ENCODE peak calls at places on chromosome 7, in eight cellular contexts. A is GM12865, P is AG04449, K is GM23248, B is upper lobe of right lung, Q is AG04450, R is astrocyte of the spinal cord, N is mucosa of descending colon. Y is an unnamed sample.

GRCh38 chr7:80298201-80298600 is 163.6 kb downstream of the GNAI1 start:
- DNase-seq in Q (no peak), B (no peak), A (no peak), R (no peak), N (no peak), K (peak; percentile 15), P (no peak), Y (no peak)

GRCh38 chr7:149766215-149766614 is 7.2 kb downstream of the ZNF467 start:
- DNase-seq in A (no peak), B (no peak), P (no peak), N (no peak), K (no peak), Q (no peak), R (no peak), Y (no peak)

GRCh38 chr7:80934286-80934685 is 15.4 kb upstream of the SEMA3C start:
- DNase-seq in A (no peak), P (no peak), N (no peak), K (peak; percentile 60), R (no peak), B (no peak), Q (no peak), Y (no peak)

GRCh38 chr7:120695848-120696247 is 162.1 kb downstream of the TSPAN12 start:
- DNase-seq in P (no peak), Q (no peak), K (no peak), R (no peak), B (no peak), N (no peak), A (no peak), Y (no peak)

GRCh38 chr7:87060288-87060537 is 759 bp upstream of the ELAPOR2 start:
- DNase-seq in Q (no peak), P (no peak), K (no peak), R (no peak), N (no peak), B (no peak), A (no peak), Y (no peak)

GRCh38 chr7:143381427-143382125 is 431 bp downstream of the ZYX start:
- DNase-seq in N (peak; percentile 82), P (no peak), K (peak; percentile 72), A (peak; percentile 39), Q (peak; percentile 55), B (peak; percentile 83), R (peak; percentile 80), Y (peak; percentile 70)

GRCh38 chr7:100825215-100825671 is 2.1 kb downstream of the EPHB4 start:
- DNase-seq in K (peak; percentile 60), N (peak; percentile 51), A (no peak), Q (no peak), R (no peak), P (no peak), B (no peak), Y (no peak)

GRCh38 chr7:116576350-116577319 is 51.8 kb downstream of the CAV1 start:
- DNase-seq in R (peak; percentile 93), K (peak; percentile 96), N (no peak), B (no peak), Q (peak; percentile 89), A (no peak), P (peak; percentile 86), Y (peak; percentile 94)

GRCh38 chr7:75969704-75970498 is 24.5 kb downstream of the TMEM120A start:
- DNase-seq in N (no peak), P (no peak), B (no peak), A (no peak), R (no peak), K (no peak), Q (no peak), Y (no peak)

GRCh38 chr7:36151921-36152755 is 916 bp upstream of the EEPD1 start:
- DNase-seq in P (no peak), K (no peak), R (peak; percentile 5), Q (no peak), N (no peak), B (no peak), A (no peak), Y (no peak)

DNA sequence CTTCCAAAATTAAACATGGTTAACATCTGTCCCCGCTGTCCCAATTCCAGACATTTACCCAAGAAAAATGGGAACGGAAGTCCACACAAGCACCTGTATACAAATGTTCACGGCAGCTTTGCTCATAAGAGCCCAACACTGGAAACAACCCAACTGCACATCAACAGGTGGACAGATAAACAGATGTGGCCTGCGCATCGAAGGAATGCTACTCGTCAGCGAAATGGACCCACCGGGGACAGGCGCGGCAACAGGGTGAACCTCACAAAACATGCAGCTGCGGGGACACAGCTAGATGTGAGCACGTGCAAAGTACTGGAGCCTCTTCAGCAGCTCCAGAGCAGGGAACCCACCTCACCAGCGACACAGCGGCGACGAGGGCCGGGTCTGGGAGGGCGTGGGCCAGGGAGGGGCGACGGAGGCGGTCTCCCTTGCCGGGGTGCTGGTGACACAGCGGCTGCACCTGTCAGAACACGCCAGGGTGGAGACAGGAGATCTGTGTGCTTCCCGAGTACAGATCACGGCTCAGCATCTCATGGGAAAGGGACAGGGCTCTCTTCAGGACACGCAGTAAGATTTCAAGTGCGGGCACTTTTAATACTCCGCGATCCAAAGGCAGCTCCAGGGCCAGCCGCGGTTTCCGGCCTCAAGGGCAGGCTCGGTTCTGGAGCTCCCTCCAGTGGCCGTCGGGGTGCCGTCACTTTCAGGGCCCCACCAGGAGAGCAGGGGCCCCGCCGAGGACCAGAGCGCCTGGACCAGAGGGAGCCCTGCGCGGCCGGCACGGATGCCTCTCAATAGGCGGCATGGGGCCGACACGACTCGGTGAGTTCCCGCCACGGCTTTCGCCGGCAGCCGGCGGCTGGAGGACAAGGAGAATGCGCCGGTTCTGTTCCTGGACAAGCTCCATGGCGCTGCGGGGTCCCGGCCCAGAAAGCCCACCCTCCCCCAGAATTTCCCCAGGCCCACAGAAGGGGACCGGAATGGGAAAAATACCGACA is 21.2 kb downstream of the GPR146 start:
- DNase-seq in K (peak; percentile 88), P (no peak), B (peak; percentile 92), Q (no peak), R (peak; percentile 67), N (peak; percentile 80), A (peak; percentile 83), Y (peak; percentile 65)
- H3K4me3 ChIP-seq in K (peak overlapping the region; percentile 22), P (no peak overlapping the region), B (peak overlapping the region; percentile 16), Q (no peak overlapping the region), R (no peak overlapping the region), N (no peak overlapping the region), A (peak overlapping the region; percentile 59), Y (no peak overlapping the region)

GRCh38 chr7:156009569-156009968 is 197.3 kb upstream of the SHH start:
- DNase-seq in Q (no peak), R (no peak), A (no peak), P (no peak), N (no peak), B (no peak), K (no peak), Y (no peak)
- H3K4me3 ChIP-seq in Q (no peak overlapping the region), R (no peak overlapping the region), A (no peak overlapping the region), P (no peak overlapping the region), N (no peak overlapping the region), B (no peak overlapping the region), K (no peak overlapping the region), Y (no peak overlapping the region)

GRCh38 chr7:48052748-48053147 is 17.4 kb downstream of the C7orf57 start:
- DNase-seq in K (peak; percentile 20), Q (no peak), A (peak; percentile 19), R (peak; percentile 36), N (no peak), B (no peak), P (no peak), Y (no peak)

GRCh38 chr7:48053823-48054222 is 18.5 kb downstream of the C7orf57 start:
- DNase-seq in A (no peak), B (no peak), Q (no peak), N (no peak), R (no peak), P (no peak), K (no peak), Y (no peak)

GRCh38 chr7:48046458-48046857 is 11.1 kb downstream of the C7orf57 start:
- DNase-seq in R (no peak), A (peak; percentile 15), N (no peak), Q (no peak), K (no peak), B (no peak), P (no peak), Y (no peak)

GRCh38 chr7:48048113-48048512 is 12.8 kb downstream of the C7orf57 start:
- DNase-seq in R (no peak), P (no peak), K (no peak), N (no peak), B (no peak), A (no peak), Q (no peak), Y (no peak)

GRCh38 chr7:48049850-48050249 is 14.5 kb downstream of the C7orf57 start:
- DNase-seq in N (no peak), P (no peak), R (no peak), B (peak; percentile 71), A (no peak), K (no peak), Q (no peak), Y (no peak)
- H3K4me3 ChIP-seq in N (no peak overlapping the region), P (no peak overlapping the region), R (no peak overlapping the region), B (no peak overlapping the region), A (no peak overlapping the region), K (no peak overlapping the region), Q (no peak overlapping the region), Y (no peak overlapping the region)

DNA sequence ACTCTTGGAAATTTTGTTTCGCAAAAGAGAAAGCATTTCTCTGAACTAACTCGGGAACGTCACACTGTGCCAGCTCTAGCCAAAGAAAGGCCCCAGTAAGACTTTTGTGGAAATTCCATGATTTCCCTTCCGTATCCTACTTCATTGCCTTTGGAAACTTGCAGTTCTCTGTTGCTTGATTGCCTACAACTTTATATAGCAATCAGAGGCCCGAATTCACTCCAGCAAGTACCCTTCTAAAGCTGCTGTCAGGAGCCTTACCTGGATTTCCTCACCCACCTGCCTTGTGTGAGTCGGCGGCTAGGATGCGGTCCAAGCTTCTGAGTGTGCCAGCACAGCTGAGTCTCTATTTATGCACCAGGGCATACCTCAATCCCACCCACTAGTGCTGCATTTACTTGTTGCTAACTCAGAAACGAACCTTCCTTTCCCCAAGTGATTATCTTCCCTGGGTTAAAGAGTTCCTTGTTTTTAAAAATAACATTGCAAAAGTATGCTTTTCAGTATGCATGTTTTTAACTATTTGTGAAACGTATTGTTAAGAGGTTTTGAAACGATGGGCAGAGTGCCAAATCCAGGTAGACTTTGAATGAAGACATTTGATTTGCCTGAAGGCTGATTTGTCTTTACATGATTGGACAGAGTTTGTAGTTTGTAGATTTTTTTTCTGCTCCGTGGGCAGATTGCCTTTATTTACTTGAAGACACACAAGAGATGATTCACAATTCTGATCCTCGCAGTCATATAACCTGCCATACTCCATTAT is at the start of gene AGR2:
- DNase-seq in A (no peak), N (peak; percentile 85), B (peak; percentile 83), P (no peak), R (peak; percentile 6), Q (no peak), K (no peak), Y (no peak)
- H3K4me3 ChIP-seq in A (no peak within 1 kb of the TSS), N (peak within 1 kb of the TSS; percentile 43), B (peak within 1 kb of the TSS; percentile 45), P (no peak within 1 kb of the TSS), R (no peak within 1 kb of the TSS), Q (no peak within 1 kb of the TSS), K (no peak within 1 kb of the TSS), Y (no peak within 1 kb of the TSS)

GRCh38 chr7:130941322-130942210 is 207.6 kb upstream of the KLF14 start:
- DNase-seq in K (no peak), P (no peak), A (peak; percentile 67), N (peak; percentile 77), R (peak; percentile 82), B (peak; percentile 74), Q (no peak), Y (peak; percentile 68)
- H3K4me3 ChIP-seq in K (no peak overlapping the region), P (peak overlapping the region; percentile 43), A (peak overlapping the region; percentile 63), N (peak overlapping the region; percentile 7), R (peak overlapping the region; percentile 68), B (peak overlapping the region; percentile 34), Q (peak overlapping the region; percentile 80), Y (peak overlapping the region; percentile 58)

Y was measured in MG63.